ENCODE peak calls at places on chromosomes 4 and X, in seven cellular contexts. U is H4, Q is MM.1S, T is dermis blood vessel endothelial cell, W is DMS153, N is colonic mucosa, B is head of caudate nucleus. Y is an unnamed sample.

GRCh38 chr4:4417886-4418285 is 31.0 kb downstream of the NSG1 start:
- DNase-seq in U (no peak), Q (no peak), T (no peak), W (no peak), N (no peak), B (peak), Y (no peak)

GRCh38 chr4:119939066-119939995 is 127.3 kb downstream of the MAD2L1 start:
- DNase-seq in U (no peak), Q (no peak), T (no peak), W (no peak), N (no peak), B (no peak), Y (no peak)

GRCh38 chrX:41684138-41684537 is 4.6 kb upstream of the GPR34 start:
- DNase-seq in U (no peak), Q (no peak), T (peak), W (no peak), N (no peak), B (no peak), Y (no peak)

GRCh38 chrX:80016182-80016581 is 1.6 kb downstream of the TBX22 start:
- DNase-seq in U (no peak), Q (no peak), T (no peak), W (no peak), N (no peak), B (no peak), Y (no peak)

GRCh38 chr4:165101641-165102040 is 11.0 kb downstream of the TMEM192 start:
- DNase-seq in U (no peak), Q (no peak), T (no peak), W (no peak), N (no peak), B (peak), Y (no peak)

GRCh38 chr4:25993564-25994185 is 79.7 kb downstream of the SMIM20 start:
- DNase-seq in U (peak), Q (peak), T (peak), W (no peak), N (no peak), B (no peak), Y (no peak)

GRCh38 chrX:45767021-45767491 is 566.4 kb upstream of the DIPK2B start:
- DNase-seq in U (peak), Q (no peak), T (peak), W (no peak), N (no peak), B (no peak), Y (no peak)

GRCh38 chrX:69546417-69546816 is 42.3 kb downstream of the NALF2 start:
- DNase-seq in U (no peak), Q (no peak), T (no peak), W (no peak), N (no peak), B (no peak), Y (no peak)

GRCh38 chr4:13933163-13933562 is 305.6 kb upstream of the BOD1L1 start:
- DNase-seq in U (no peak), Q (no peak), T (no peak), W (no peak), N (no peak), B (no peak), Y (no peak)

GRCh38 chrX:2385224-2385623 is 115.6 kb downstream of the DHRSX start:
- DNase-seq in U (peak), Q (no peak), T (no peak), W (no peak), N (no peak), B (no peak), Y (no peak)

GRCh38 chr4:7367894-7368293 is 66.8 kb downstream of the PSAPL1 start:
- DNase-seq in U (no peak), Q (no peak), T (no peak), W (no peak), N (no peak), B (no peak), Y (no peak)

GRCh38 chr4:151173751-151174325 is 74.4 kb downstream of the RPS3A start:
- DNase-seq in U (no peak), Q (no peak), T (no peak), W (no peak), N (no peak), B (no peak), Y (no peak)

GRCh38 chr4:98838977-98839618 is 89.8 kb downstream of the EIF4E start:
- DNase-seq in U (peak), Q (no peak), T (peak), W (no peak), N (no peak), B (no peak), Y (no peak)

GRCh38 chr4:23728393-23728792 is 161.5 kb downstream of the PPARGC1A start:
- DNase-seq in U (peak), Q (no peak), T (no peak), W (no peak), N (no peak), B (no peak), Y (no peak)

GRCh38 chr4:80126435-80126834 is 53.4 kb upstream of the ANTXR2 start:
- DNase-seq in U (no peak), Q (no peak), T (no peak), W (no peak), N (no peak), B (no peak), Y (no peak)

GRCh38 chr4:110610940-110611785 is 11.7 kb downstream of the PITX2 start:
- DNase-seq in U (no peak), Q (no peak), T (no peak), W (no peak), N (peak), B (no peak), Y (no peak)

GRCh38 chr4:2320152-2320551 is 58.2 kb upstream of the MXD4 start:
- DNase-seq in U (no peak), Q (no peak), T (no peak), W (no peak), N (peak), B (no peak), Y (no peak)

GRCh38 chrX:23854945-23855344 is 52.8 kb downstream of the APOO start:
- DNase-seq in U (no peak), Q (no peak), T (no peak), W (no peak), N (no peak), B (no peak), Y (no peak)

GRCh38 chr4:61590881-61591280 is 390.8 kb downstream of the ADGRL3 start:
- DNase-seq in U (no peak), Q (no peak), T (no peak), W (no peak), N (no peak), B (no peak), Y (no peak)

GRCh38 chrX:1582686-1583437 is 8.5 kb upstream of the AKAP17A start:
- DNase-seq in U (peak), Q (peak), T (peak), W (peak), N (no peak), B (no peak), Y (no peak)

GRCh38 chr4:89469930-89470375 is 162.4 kb upstream of the GPRIN3 start:
- DNase-seq in U (peak), Q (peak), T (peak), W (no peak), N (no peak), B (no peak), Y (no peak)

Y was measured in effector CD8-positive, alpha-beta T cell.